ENCODE peak calls at places on chromosomes 12 and 14, in ten cellular contexts. E is tibial nerve, I is HCT116, J is A673, O is cardiac muscle cell, R is prostate gland, X is esophagus squamous epithelium, L is pancreas, C is uterus, T is upper lobe of right lung. G is an unnamed sample.

GRCh38 chr12:43835656-43836454 is at the start of gene TMEM117:
- DNase-seq in E (peak; percentile 34), I (no peak), J (peak; percentile 58), O (peak; percentile 68), R (peak; percentile 55), X (peak; percentile 3), L (peak; percentile 74), C (peak; percentile 66), T (peak; percentile 91), G (peak; percentile 54)

GRCh38 chr14:67851785-67852410 is 32.3 kb downstream of the RAD51B start:
- DNase-seq in E (no peak), I (no peak), J (no peak), O (peak; percentile 2), R (no peak), X (no peak), L (no peak), C (no peak), T (no peak), G (no peak)

GRCh38 chr12:1642513-1642912 is 13.5 kb downstream of the WNT5B start:
- DNase-seq in E (no peak), I (no peak), J (no peak), O (no peak), R (no peak), X (no peak), L (no peak), C (no peak), T (no peak), G (no peak)

GRCh38 chr14:61898568-61898967 is 136.3 kb downstream of the SNAPC1 start:
- DNase-seq in E (no peak), I (no peak), J (no peak), O (no peak), R (no peak), X (no peak), L (no peak), C (no peak), T (no peak), G (no peak)

GRCh38 chr14:90760591-90761316 is 55.5 kb downstream of the TTC7B start:
- DNase-seq in E (no peak), I (no peak), J (peak; percentile 70), O (peak; percentile 62), R (peak; percentile 2), X (no peak), L (no peak), C (no peak), T (no peak), G (no peak)

GRCh38 chr12:112314981-112315380 is 67.2 kb downstream of the HECTD4 start:
- DNase-seq in E (no peak), I (no peak), J (no peak), O (no peak), R (no peak), X (no peak), L (peak; percentile 10), C (no peak), T (no peak), G (no peak)

GRCh38 chr14:53412819-53413664 is 259.9 kb upstream of the DDHD1 start:
- DNase-seq in E (no peak), I (no peak), J (peak; percentile 25), O (peak; percentile 27), R (no peak), X (no peak), L (no peak), C (no peak), T (no peak), G (no peak)

GRCh38 chr14:71625175-71625574 is 307.1 kb upstream of the RGS6 start:
- DNase-seq in E (no peak), I (no peak), J (no peak), O (peak; percentile 22), R (no peak), X (no peak), L (no peak), C (no peak), T (no peak), G (no peak)

GRCh38 chr12:6437586-6437985 is 7.2 kb upstream of the CD27 start:
- DNase-seq in E (no peak), I (no peak), J (no peak), O (no peak), R (no peak), X (no peak), L (no peak), C (no peak), T (peak; percentile 8), G (no peak)
- TF ChIP-seq CTCF in E (no peak), I (no peak), J (no peak), O (no peak), R (no peak), X (no peak), L (no peak), C (no peak), T (no peak), G (no peak)

GRCh38 chr14:93057586-93058280 is 58.0 kb downstream of the ITPK1 start:
- DNase-seq in E (no peak), I (no peak), J (no peak), O (no peak), R (no peak), X (no peak), L (no peak), C (no peak), T (no peak), G (no peak)

GRCh38 chr14:93056166-93056839 is 59.4 kb downstream of the ITPK1 start:
- DNase-seq in E (no peak), I (no peak), J (no peak), O (no peak), R (no peak), X (no peak), L (no peak), C (no peak), T (no peak), G (no peak)

GRCh38 chr14:93055651-93056115 is 60.0 kb downstream of the ITPK1 start:
- DNase-seq in E (no peak), I (no peak), J (no peak), O (no peak), R (no peak), X (no peak), L (no peak), C (no peak), T (no peak), G (no peak)

GRCh38 chr14:93054876-93055275 is 60.8 kb downstream of the ITPK1 start:
- DNase-seq in E (no peak), I (no peak), J (no peak), O (no peak), R (no peak), X (no peak), L (no peak), C (no peak), T (no peak), G (no peak)

GRCh38 chr14:93056840-93057585 is 58.7 kb downstream of the ITPK1 start:
- DNase-seq in E (no peak), I (no peak), J (no peak), O (no peak), R (no peak), X (no peak), L (no peak), C (no peak), T (no peak), G (no peak)
- H3K27ac ChIP-seq in E (peak overlapping the region; percentile 76), I (no peak overlapping the region), J (no peak overlapping the region), O (no peak overlapping the region), R (no peak overlapping the region), X (peak overlapping the region; percentile 57), L (no peak overlapping the region), C (peak overlapping the region; percentile 51), T (no peak overlapping the region), G (no peak overlapping the region)

GRCh38 chr14:99995700-99996356 is 69.4 kb upstream of the EVL start:
- DNase-seq in E (peak; percentile 83), I (peak; percentile 54), J (peak; percentile 69), O (peak; percentile 64), R (peak; percentile 41), X (no peak), L (peak; percentile 42), C (peak; percentile 26), T (no peak), G (peak; percentile 41)

GRCh38 chr14:99991306-99991705 is 73.9 kb upstream of the EVL start:
- DNase-seq in E (no peak), I (no peak), J (no peak), O (no peak), R (no peak), X (no peak), L (no peak), C (no peak), T (no peak), G (no peak)

DNA sequence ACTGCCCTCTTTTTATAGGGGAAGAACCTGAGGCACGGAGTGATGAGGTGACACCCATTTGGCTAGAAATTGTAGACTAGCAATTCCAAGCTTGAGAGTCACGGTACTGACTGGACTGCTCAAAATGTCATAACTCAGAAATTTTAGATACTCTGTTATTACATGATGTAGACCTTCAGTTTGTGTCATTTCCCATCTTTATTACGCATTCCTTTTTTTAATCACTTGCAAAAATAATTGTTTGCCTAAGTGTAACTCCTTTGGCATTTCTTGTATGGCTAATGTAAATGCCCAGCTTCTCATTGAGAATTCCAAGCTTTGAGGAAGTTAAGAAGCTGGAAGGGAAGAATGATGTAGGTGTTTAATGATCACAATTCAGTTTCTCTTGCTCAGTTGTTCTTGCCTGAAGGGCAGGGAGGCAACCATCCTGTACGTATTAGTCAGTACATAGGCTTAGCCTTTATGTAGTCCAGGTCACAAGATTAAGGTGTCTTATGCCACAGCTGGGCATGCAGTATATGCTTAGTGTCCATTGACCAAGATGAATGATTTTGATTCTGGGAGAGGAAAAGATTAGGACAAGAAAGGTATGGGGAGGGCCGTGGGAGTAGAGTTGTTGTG is 68.2 kb upstream of the EVL start:
- DNase-seq in E (no peak), I (no peak), J (no peak), O (no peak), R (no peak), X (no peak), L (no peak), C (no peak), T (no peak), G (no peak)
- H3K9me3 ChIP-seq in E (no peaks in the 10 kb centered on the region), I (no peaks in the 10 kb centered on the region), J (peaks cover 3% of the 10 kb centered on the region), O (no peaks in the 10 kb centered on the region), R (no peaks in the 10 kb centered on the region), X (no peaks in the 10 kb centered on the region), L (no peaks in the 10 kb centered on the region), C (no peaks in the 10 kb centered on the region), T (no peaks in the 10 kb centered on the region), G (no peaks in the 10 kb centered on the region)

GRCh38 chr12:49264873-49265792 is at the start of gene TUBA1C:
- DNase-seq in E (peak; percentile 80), I (peak; percentile 94), J (peak; percentile 96), O (peak; percentile 97), R (peak; percentile 91), X (peak; percentile 72), L (peak; percentile 92), C (peak; percentile 89), T (peak; percentile 98), G (peak; percentile 74)

GRCh38 chr12:49263400-49263763 is 1.5 kb upstream of the TUBA1C start:
- DNase-seq in E (no peak), I (no peak), J (no peak), O (no peak), R (no peak), X (no peak), L (no peak), C (no peak), T (peak; percentile 12), G (no peak)

GRCh38 chr12:49261726-49262125 is 3.2 kb upstream of the TUBA1C start:
- DNase-seq in E (no peak), I (no peak), J (no peak), O (no peak), R (no peak), X (no peak), L (no peak), C (no peak), T (no peak), G (no peak)

GRCh38 chr12:49260831-49261363 is 4.0 kb upstream of the TUBA1C start:
- DNase-seq in E (no peak), I (no peak), J (no peak), O (peak; percentile 47), R (no peak), X (no peak), L (no peak), C (no peak), T (peak; percentile 36), G (no peak)

GRCh38 chr12:49264466-49264872 is 413 bp upstream of the TUBA1C start:
- DNase-seq in E (no peak), I (no peak), J (peak; percentile 51), O (peak; percentile 56), R (no peak), X (no peak), L (no peak), C (no peak), T (no peak), G (peak; percentile 36)
- TF ChIP-seq CTCF in E (peak; percentile 16), I (no peak), J (no peak), O (no peak), R (no peak), X (no peak), L (no peak), C (peak; percentile 4), T (no peak), G (no peak)